ENCODE peak calls at places on chromosome 18, in nine cellular contexts. N is IMR-90, M is choroid plexus epithelial cell, J is astrocyte of the spinal cord, X is AG09319, L is lower leg skin, G is endothelial cell, R is BJ, C is lower lobe of right lung. F is an unnamed sample.

GRCh38 chr18:47485221-47485797 is 233.8 kb upstream of the SKOR2 start:
- DNase-seq in R (no peak), X (no peak), G (no peak), C (no peak), M (no peak), J (no peak), N (no peak), L (no peak), F (no peak)

GRCh38 chr18:44682181-44682870 is 1.6 kb downstream of the SETBP1 start:
- DNase-seq in J (no peak), L (no peak), G (no peak), M (no peak), C (no peak), R (no peak), N (no peak), X (no peak), F (no peak)

GRCh38 chr18:2853926-2854664 is 7.3 kb downstream of the EMILIN2 start:
- DNase-seq in J (no peak), G (no peak), R (no peak), C (no peak), X (no peak), N (no peak), L (peak; percentile 79), M (no peak), F (no peak)

GRCh38 chr18:26545737-26546136 is 2.6 kb downstream of the KCTD1 start:
- DNase-seq in C (no peak), J (no peak), R (no peak), N (no peak), G (no peak), L (no peak), M (no peak), X (no peak), F (no peak)

GRCh38 chr18:45998244-45998643 is 31.1 kb upstream of the EPG5 start:
- DNase-seq in X (no peak), C (no peak), J (no peak), L (no peak), R (no peak), N (no peak), G (no peak), M (no peak), F (no peak)

GRCh38 chr18:74702951-74703350 is 105.3 kb downstream of the ZNF407 start:
- DNase-seq in C (no peak), M (no peak), X (no peak), N (peak; percentile 8), L (no peak), R (no peak), J (no peak), G (no peak), F (no peak)

GRCh38 chr18:73615506-73615905 is 532.1 kb downstream of the FBXO15 start:
- DNase-seq in M (no peak), C (no peak), R (no peak), L (no peak), N (no peak), G (no peak), X (no peak), J (no peak), F (no peak)

GRCh38 chr18:31490387-31490786 is 7.6 kb upstream of the DSG2 start:
- DNase-seq in L (no peak), R (no peak), X (no peak), C (no peak), J (no peak), N (no peak), G (no peak), M (no peak), F (no peak)

GRCh38 chr18:21134895-21135294 is 23.3 kb upstream of the ROCK1 start:
- DNase-seq in M (peak; percentile 49), X (no peak), G (no peak), C (no peak), L (no peak), J (no peak), N (peak; percentile 7), R (no peak), F (no peak)

GRCh38 chr18:22913861-22914260 is 19.3 kb upstream of the RBBP8 start:
- DNase-seq in G (no peak), M (no peak), L (no peak), R (no peak), J (no peak), N (no peak), X (no peak), C (peak; percentile 65), F (no peak)

GRCh38 chr18:63617049-63617995 is 26.7 kb downstream of the SERPINB4 start:
- DNase-seq in M (no peak), C (no peak), X (no peak), J (no peak), L (no peak), N (no peak), G (no peak), R (no peak), F (no peak)

GRCh38 chr18:35407871-35408481 is 30.8 kb upstream of the ZNF396 start:
- DNase-seq in J (peak; percentile 80), G (peak; percentile 42), R (peak; percentile 15), C (no peak), L (no peak), M (peak; percentile 89), N (peak; percentile 69), X (peak; percentile 28), F (no peak)

GRCh38 chr18:62187543-62188378 is 706 bp downstream of the RELCH start:
- DNase-seq in N (peak; percentile 21), R (no peak), J (peak; percentile 29), L (peak; percentile 89), M (peak; percentile 50), C (peak; percentile 63), X (no peak), G (peak; percentile 21), F (peak; percentile 57)

GRCh38 chr18:27808678-27809077 is 368.3 kb downstream of the CDH2 start:
- DNase-seq in R (no peak), G (no peak), N (no peak), C (no peak), J (peak; percentile 35), M (peak; percentile 80), L (no peak), X (no peak), F (no peak)

GRCh38 chr18:46322941-46323340 is 218.8 kb downstream of the HAUS1 start:
- DNase-seq in L (peak; percentile 68), N (no peak), X (no peak), J (no peak), G (no peak), R (no peak), C (no peak), M (no peak), F (no peak)

DNA sequence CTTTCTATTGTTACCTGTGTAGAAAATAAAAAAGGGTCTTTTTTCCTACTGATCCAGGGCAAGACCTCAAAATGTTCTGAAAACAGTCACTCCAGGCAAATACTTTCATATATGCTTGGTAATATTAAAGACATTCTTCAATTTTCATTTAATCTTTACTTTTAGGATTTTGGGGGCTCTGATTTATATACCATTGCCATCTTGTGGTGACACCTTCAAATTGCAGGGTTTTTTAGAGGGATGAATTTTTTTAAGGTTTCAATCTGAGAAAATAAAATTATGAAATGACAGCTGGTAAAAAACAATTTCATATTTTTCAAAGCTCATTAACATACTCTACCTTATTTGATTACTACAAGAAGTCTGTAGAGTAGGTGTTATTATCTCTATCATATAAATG is 26.8 kb downstream of the MAPK4 start:
- DNase-seq in C (no peak), N (no peak), R (no peak), X (no peak), L (no peak), G (no peak), M (peak; percentile 7), J (no peak), F (no peak)
- TF ChIP-seq CTCF in C (peak; percentile 15), N (peak; percentile 16), R (peak; percentile 7), X (no peak), L (no peak), G (peak; percentile 84), M (no peak), J (no peak), F (no peak)

GRCh38 chr18:24514439-24514838 is 54.0 kb downstream of the HRH4 start:
- DNase-seq in G (no peak), C (no peak), L (no peak), N (peak; percentile 54), M (peak; percentile 44), J (peak; percentile 43), X (no peak), R (no peak), F (no peak)
- TF ChIP-seq CTCF in G (peak; percentile 93), C (peak; percentile 48), L (no peak), N (peak; percentile 40), M (peak; percentile 54), J (peak; percentile 41), X (peak; percentile 30), R (peak; percentile 50), F (peak; percentile 79)

GRCh38 chr18:48770243-48770642 is 180.5 kb downstream of the SMAD7 start:
- DNase-seq in C (peak; percentile 30), G (no peak), N (no peak), M (no peak), X (no peak), R (no peak), L (no peak), J (no peak), F (no peak)

GRCh38 chr18:48767090-48767670 is 183.6 kb downstream of the SMAD7 start:
- DNase-seq in X (no peak), J (peak; percentile 47), R (peak; percentile 88), C (peak; percentile 42), G (no peak), L (no peak), N (peak; percentile 45), M (peak; percentile 86), F (no peak)

GRCh38 chr18:48771641-48772380 is 179.0 kb downstream of the SMAD7 start:
- DNase-seq in M (no peak), G (no peak), J (no peak), C (peak; percentile 47), R (no peak), X (no peak), L (no peak), N (no peak), F (no peak)

GRCh38 chr18:48766487-48766886 is 184.3 kb downstream of the SMAD7 start:
- DNase-seq in M (no peak), L (no peak), C (peak; percentile 26), N (no peak), J (no peak), R (no peak), X (no peak), G (no peak), F (no peak)

DNA sequence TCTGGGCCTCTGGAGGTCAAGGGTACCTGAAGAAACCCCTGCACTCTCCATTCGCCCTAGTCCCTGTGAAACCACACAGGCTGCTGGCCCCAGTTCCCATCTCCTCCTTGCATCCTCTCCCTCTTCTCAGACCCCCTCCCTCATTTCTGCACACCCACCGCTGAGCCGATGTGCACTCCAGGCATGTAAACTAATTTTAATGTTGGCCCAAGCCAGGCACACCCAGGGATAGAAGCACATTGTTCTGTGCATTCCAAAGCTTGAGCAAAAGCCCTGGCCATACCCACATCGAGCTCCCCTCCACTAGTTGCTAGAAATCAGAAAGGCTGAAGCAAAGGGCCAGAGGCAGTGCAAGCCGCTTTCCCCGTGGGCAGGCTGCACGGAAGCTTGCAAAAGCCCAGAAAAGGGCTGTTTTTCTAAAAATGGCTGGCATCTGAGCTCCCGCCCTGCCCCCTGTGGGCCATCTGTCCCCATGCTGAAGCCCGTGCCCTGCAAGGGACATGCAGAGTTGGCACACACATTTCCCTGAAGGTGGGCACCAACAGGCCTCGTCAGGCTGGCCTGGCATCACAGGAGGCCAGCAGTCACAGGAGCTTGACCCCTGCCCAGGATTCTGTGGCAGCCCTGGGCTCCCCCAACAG is 181.6 kb downstream of the SMAD7 start:
- DNase-seq in G (no peak), C (no peak), N (no peak), R (no peak), L (no peak), M (no peak), J (no peak), X (no peak), F (no peak)
- TF ChIP-seq CTCF in G (no peak), C (no peak), N (no peak), R (no peak), L (no peak), M (no peak), J (peak; percentile 16), X (peak; percentile 1), F (peak; percentile 27)

GRCh38 chr18:7089369-7089768 is 28.2 kb downstream of the LAMA1 start:
- DNase-seq in J (no peak), L (peak; percentile 75), G (no peak), X (no peak), N (no peak), M (no peak), R (no peak), C (no peak), F (no peak)
- TF ChIP-seq CTCF in J (no peak), L (no peak), G (no peak), X (no peak), N (no peak), M (no peak), R (no peak), C (no peak), F (no peak)

F was measured in CD14-positive monocyte.